ENCODE peak calls at places on chromosome 17, in nine cellular contexts. D, E, S, A, F, G, U, O and K are unnamed samples.

GRCh38 chr17:7656958-7657715 is 6.4 kb downstream of the ATP1B2 start:
- DNase-seq in D (no peak), E (no peak), S (peak), A (no peak), F (no peak), G (peak), U (no peak), O (no peak), K (no peak)

GRCh38 chr17:4944163-4944553 is 4.1 kb downstream of the RNF167 start:
- DNase-seq in D (no peak), E (peak), S (no peak), A (no peak), F (no peak), G (no peak), U (no peak), O (no peak), K (peak)

GRCh38 chr17:40806131-40806530 is 6.4 kb upstream of the KRT28 start:
- DNase-seq in D (no peak), E (no peak), S (no peak), A (no peak), F (no peak), G (no peak), U (no peak), O (no peak), K (no peak)

GRCh38 chr17:67829331-67829730 is 4.0 kb downstream of the BPTF start:
- DNase-seq in D (no peak), E (peak), S (no peak), A (no peak), F (peak), G (no peak), U (no peak), O (no peak), K (no peak)

GRCh38 chr17:42042598-42043319 is 7.6 kb downstream of the C17orf113 start:
- DNase-seq in D (no peak), E (no peak), S (no peak), A (no peak), F (no peak), G (no peak), U (no peak), O (no peak), K (no peak)

GRCh38 chr17:17579691-17580090 is 11.8 kb downstream of the PEMT start:
- DNase-seq in D (no peak), E (no peak), S (no peak), A (no peak), F (no peak), G (peak), U (no peak), O (no peak), K (no peak)

GRCh38 chr17:73798111-73798748 is 154.0 kb upstream of the SDK2 start:
- DNase-seq in D (peak), E (no peak), S (no peak), A (no peak), F (peak), G (no peak), U (no peak), O (peak), K (peak)

GRCh38 chr17:82297804-82298537 is 19.4 kb downstream of the CD7 start:
- DNase-seq in D (peak), E (peak), S (no peak), A (peak), F (peak), G (no peak), U (peak), O (peak), K (peak)

GRCh38 chr17:45282683-45283644 is 21.1 kb upstream of the SPATA32 start:
- DNase-seq in D (peak), E (peak), S (no peak), A (no peak), F (no peak), G (no peak), U (no peak), O (peak), K (no peak)

GRCh38 chr17:77465358-77466041 is 324.7 kb downstream of the SEC14L1 start:
- DNase-seq in D (peak), E (peak), S (no peak), A (no peak), F (peak), G (peak), U (peak), O (peak), K (peak)

GRCh38 chr17:11979795-11980194 is 17.5 kb downstream of the ZNF18 start:
- DNase-seq in D (no peak), E (no peak), S (no peak), A (no peak), F (no peak), G (no peak), U (no peak), O (no peak), K (no peak)

GRCh38 chr17:3557768-3558583 is at the start of gene TRPV3:
- DNase-seq in D (peak), E (no peak), S (no peak), A (no peak), F (peak), G (peak), U (peak), O (peak), K (no peak)

GRCh38 chr17:56795098-56795497 is 38.6 kb downstream of the C17orf67 start:
- DNase-seq in D (no peak), E (no peak), S (no peak), A (no peak), F (no peak), G (no peak), U (no peak), O (no peak), K (no peak)

GRCh38 chr17:27520571-27521185 is 64.4 kb downstream of the KSR1 start:
- DNase-seq in D (no peak), E (no peak), S (no peak), A (no peak), F (no peak), G (no peak), U (no peak), O (no peak), K (no peak)